ENCODE peak calls at places on chromosomes 13 and 19, in five cellular contexts. L is LoVo, M is glutamatergic neuron, R is HuH-7.5, S is NCI-H1092 treated with DMSO at 0.1 percent for 48 hours. P is an unnamed sample.

GRCh38 chr19:3404324-3405260 is 38.2 kb downstream of the NFIC start:
- DNase-seq in L (no peak), M (no peak), R (no peak), S (no peak), P (no peak)

GRCh38 chr13:102651892-102652291 is 43.0 kb downstream of the METTL21C start:
- DNase-seq in L (peak), M (no peak), R (no peak), S (no peak), P (no peak)

GRCh38 chr19:49368711-49369358 is 5.2 kb downstream of the DKKL1 start:
- DNase-seq in L (no peak), M (no peak), R (no peak), S (no peak), P (no peak)

GRCh38 chr19:51294977-51295375 is 16.5 kb upstream of the IGLON5 start:
- DNase-seq in L (no peak), M (no peak), R (no peak), S (no peak), P (no peak)

GRCh38 chr13:111219306-111219705 is 101.1 kb upstream of the TEX29 start:
- DNase-seq in L (no peak), M (no peak), R (no peak), S (no peak), P (no peak)

GRCh38 chr19:42197375-42197817 is 20.1 kb downstream of the DEDD2 start:
- DNase-seq in L (no peak), M (no peak), R (no peak), S (no peak), P (no peak)

GRCh38 chr19:13050274-13050673 is 52.4 kb downstream of the LYL1 start:
- DNase-seq in L (no peak), M (no peak), R (no peak), S (no peak), P (no peak)

GRCh38 chr19:8615813-8616596 is 5.5 kb upstream of the ADAMTS10 start:
- DNase-seq in L (peak), M (peak), R (peak), S (peak), P (no peak)

GRCh38 chr19:3458229-3458555 is 22.1 kb downstream of the SMIM24 start:
- DNase-seq in L (no peak), M (no peak), R (no peak), S (no peak), P (no peak)

GRCh38 chr13:52903320-52903719 is 54.9 kb upstream of the PCDH8 start:
- DNase-seq in L (no peak), M (no peak), R (no peak), S (no peak), P (no peak)

GRCh38 chr19:29379257-29379986 is 146.4 kb upstream of the VSTM2B start:
- DNase-seq in L (no peak), M (no peak), R (no peak), S (no peak), P (no peak)

P was measured in NCI-H345.